ENCODE peak calls at places on chromosomes 3 and 15, in seven cellular contexts. B, O, P, C, M, Y and Q are unnamed samples.

GRCh38 chr3:178181784-178182183 is 354.5 kb upstream of the KCNMB2 start:
- DNase-seq in B (no peak), O (no peak), P (no peak), C (no peak), M (no peak), Y (no peak), Q (no peak)

GRCh38 chr15:93088200-93088980 is 621 bp downstream of the RGMA start:
- DNase-seq in B (no peak), O (no peak), P (no peak), C (no peak), M (peak; percentile 83), Y (no peak), Q (no peak)

GRCh38 chr3:177946515-177946914 is 589.7 kb upstream of the KCNMB2 start:
- DNase-seq in B (no peak), O (no peak), P (no peak), C (no peak), M (no peak), Y (peak; percentile 53), Q (no peak)

GRCh38 chr3:62007036-62007435 is 366.3 kb downstream of the FEZF2 start:
- DNase-seq in B (no peak), O (no peak), P (peak; percentile 45), C (no peak), M (no peak), Y (peak; percentile 79), Q (no peak)

GRCh38 chr3:131912255-131912654 is 122.6 kb downstream of the CPNE4 start:
- DNase-seq in B (no peak), O (no peak), P (no peak), C (no peak), M (no peak), Y (no peak), Q (no peak)

GRCh38 chr15:98907921-98908490 is 99.6 kb downstream of the PGPEP1L start:
- DNase-seq in B (no peak), O (no peak), P (no peak), C (no peak), M (no peak), Y (no peak), Q (no peak)

GRCh38 chr3:131401978-131402377 is 20.4 kb downstream of the NUDT16 start:
- DNase-seq in B (no peak), O (no peak), P (no peak), C (no peak), M (no peak), Y (no peak), Q (no peak)

GRCh38 chr3:188037965-188038581 is 115.9 kb upstream of the LPP start:
- DNase-seq in B (no peak), O (no peak), P (no peak), C (no peak), M (no peak), Y (no peak), Q (no peak)

GRCh38 chr3:66763294-66763693 is 234.8 kb upstream of the KBTBD8 start:
- DNase-seq in B (no peak), O (no peak), P (peak; percentile 30), C (no peak), M (no peak), Y (peak; percentile 95), Q (no peak)

GRCh38 chr15:62624541-62625399 is 417.8 kb upstream of the TPM1 start:
- DNase-seq in B (no peak), O (no peak), P (peak; percentile 10), C (no peak), M (no peak), Y (peak; percentile 74), Q (peak; percentile 45)

GRCh38 chr3:100756441-100756840 is 47.1 kb downstream of the TFG start:
- DNase-seq in B (peak; percentile 69), O (no peak), P (no peak), C (no peak), M (no peak), Y (peak; percentile 90), Q (no peak)

GRCh38 chr3:40996382-40996781 is 202.9 kb upstream of the CTNNB1 start:
- DNase-seq in B (no peak), O (no peak), P (no peak), C (no peak), M (no peak), Y (no peak), Q (no peak)

GRCh38 chr15:101813803-101814534 is 2.0 kb downstream of the OR4F15 start:
- DNase-seq in B (no peak), O (no peak), P (no peak), C (no peak), M (no peak), Y (peak; percentile 76), Q (no peak)

GRCh38 chr3:115638991-115639390 is 15.7 kb downstream of the GAP43 start:
- DNase-seq in B (no peak), O (no peak), P (no peak), C (no peak), M (no peak), Y (no peak), Q (no peak)